ENCODE peak calls at places on chromosomes 2 and 18, in seven cellular contexts. One of them, this sample, is unnamed.

GRCh38 chr2:218289639-218290315 is 2.5 kb downstream of the TMBIM1 start:
- DNase-seq in Kasumi-1: no peak
- DNase-seq in cardiac muscle cell: peak; percentile 57
- DNase-seq in NB4: no peak
- DNase-seq in mesothelial cell of epicardium: no peak
- DNase-seq in fibroblast of the aortic adventitia: peak; percentile 76
- DNase-seq in activated T-helper 1 cell treated with anti-CD3 and anti-CD28 coated beads, Interleukin-2, amount 50 U/mL, for 16 hours: no peak
- DNase-seq in this sample: no peak

GRCh38 chr2:28224648-28225471 is 167.8 kb upstream of the FOSL2 start:
- DNase-seq in Kasumi-1: no peak
- DNase-seq in cardiac muscle cell: peak; percentile 96
- DNase-seq in NB4: no peak
- DNase-seq in mesothelial cell of epicardium: no peak
- DNase-seq in fibroblast of the aortic adventitia: peak; percentile 96
- DNase-seq in activated T-helper 1 cell treated with anti-CD3 and anti-CD28 coated beads, Interleukin-2, amount 50 U/mL, for 16 hours: no peak
- DNase-seq in this sample: no peak

GRCh38 chr2:235494716-235495372 is 1.0 kb downstream of the AGAP1 start:
- DNase-seq in Kasumi-1: no peak
- DNase-seq in cardiac muscle cell: peak; percentile 51
- DNase-seq in NB4: no peak
- DNase-seq in mesothelial cell of epicardium: peak; percentile 52
- DNase-seq in fibroblast of the aortic adventitia: peak; percentile 35
- DNase-seq in activated T-helper 1 cell treated with anti-CD3 and anti-CD28 coated beads, Interleukin-2, amount 50 U/mL, for 16 hours: no peak
- DNase-seq in this sample: no peak

GRCh38 chr18:457120-457519 is 43.4 kb downstream of the COLEC12 start:
- DNase-seq in Kasumi-1: peak; percentile 73
- DNase-seq in cardiac muscle cell: peak; percentile 95
- DNase-seq in NB4: peak; percentile 92
- DNase-seq in mesothelial cell of epicardium: peak; percentile 46
- DNase-seq in fibroblast of the aortic adventitia: peak; percentile 95
- DNase-seq in activated T-helper 1 cell treated with anti-CD3 and anti-CD28 coated beads, Interleukin-2, amount 50 U/mL, for 16 hours: no peak
- DNase-seq in this sample: no peak

GRCh38 chr2:122414911-122415310 is 659.5 kb downstream of the TSN start:
- DNase-seq in Kasumi-1: no peak
- DNase-seq in cardiac muscle cell: no peak
- DNase-seq in NB4: no peak
- DNase-seq in mesothelial cell of epicardium: no peak
- DNase-seq in fibroblast of the aortic adventitia: no peak
- DNase-seq in activated T-helper 1 cell treated with anti-CD3 and anti-CD28 coated beads, Interleukin-2, amount 50 U/mL, for 16 hours: no peak
- DNase-seq in this sample: no peak

GRCh38 chr18:42182728-42183700 is 228.0 kb downstream of the PIK3C3 start:
- DNase-seq in Kasumi-1: no peak
- DNase-seq in cardiac muscle cell: peak; percentile 9
- DNase-seq in NB4: no peak
- DNase-seq in mesothelial cell of epicardium: no peak
- DNase-seq in fibroblast of the aortic adventitia: peak; percentile 40
- DNase-seq in activated T-helper 1 cell treated with anti-CD3 and anti-CD28 coated beads, Interleukin-2, amount 50 U/mL, for 16 hours: no peak
- DNase-seq in this sample: no peak

GRCh38 chr2:7427293-7428060 is 510.3 kb downstream of the RNF144A start:
- DNase-seq in Kasumi-1: peak; percentile 38
- DNase-seq in cardiac muscle cell: peak; percentile 72
- DNase-seq in NB4: peak; percentile 78
- DNase-seq in mesothelial cell of epicardium: no peak
- DNase-seq in fibroblast of the aortic adventitia: peak; percentile 82
- DNase-seq in activated T-helper 1 cell treated with anti-CD3 and anti-CD28 coated beads, Interleukin-2, amount 50 U/mL, for 16 hours: no peak
- DNase-seq in this sample: peak; percentile 60

GRCh38 chr2:232333361-232334135 is 45.0 kb upstream of the ALPP start:
- DNase-seq in Kasumi-1: no peak
- DNase-seq in cardiac muscle cell: no peak
- DNase-seq in NB4: peak; percentile 62
- DNase-seq in mesothelial cell of epicardium: no peak
- DNase-seq in fibroblast of the aortic adventitia: no peak
- DNase-seq in activated T-helper 1 cell treated with anti-CD3 and anti-CD28 coated beads, Interleukin-2, amount 50 U/mL, for 16 hours: no peak
- DNase-seq in this sample: no peak

GRCh38 chr18:12165038-12165768 is 71.6 kb downstream of the ANKRD62 start:
- DNase-seq in Kasumi-1: no peak
- DNase-seq in cardiac muscle cell: no peak
- DNase-seq in NB4: no peak
- DNase-seq in mesothelial cell of epicardium: no peak
- DNase-seq in fibroblast of the aortic adventitia: no peak
- DNase-seq in activated T-helper 1 cell treated with anti-CD3 and anti-CD28 coated beads, Interleukin-2, amount 50 U/mL, for 16 hours: no peak
- DNase-seq in this sample: no peak

GRCh38 chr2:134231965-134232340 is 21.9 kb upstream of the MGAT5 start:
- DNase-seq in Kasumi-1: no peak
- DNase-seq in cardiac muscle cell: no peak
- DNase-seq in NB4: no peak
- DNase-seq in mesothelial cell of epicardium: no peak
- DNase-seq in fibroblast of the aortic adventitia: no peak
- DNase-seq in activated T-helper 1 cell treated with anti-CD3 and anti-CD28 coated beads, Interleukin-2, amount 50 U/mL, for 16 hours: no peak
- DNase-seq in this sample: no peak

GRCh38 chr18:66495844-66496243 is 108.0 kb downstream of the CDH19 start:
- DNase-seq in Kasumi-1: peak; percentile 64
- DNase-seq in cardiac muscle cell: peak; percentile 23
- DNase-seq in NB4: peak; percentile 59
- DNase-seq in mesothelial cell of epicardium: peak; percentile 82
- DNase-seq in fibroblast of the aortic adventitia: no peak
- DNase-seq in activated T-helper 1 cell treated with anti-CD3 and anti-CD28 coated beads, Interleukin-2, amount 50 U/mL, for 16 hours: no peak
- DNase-seq in this sample: no peak

GRCh38 chr2:224146356-224147160 is 107.5 kb upstream of the SERPINE2 start:
- DNase-seq in Kasumi-1: no peak
- DNase-seq in cardiac muscle cell: no peak
- DNase-seq in NB4: no peak
- DNase-seq in mesothelial cell of epicardium: no peak
- DNase-seq in fibroblast of the aortic adventitia: no peak
- DNase-seq in activated T-helper 1 cell treated with anti-CD3 and anti-CD28 coated beads, Interleukin-2, amount 50 U/mL, for 16 hours: no peak
- DNase-seq in this sample: no peak

GRCh38 chr2:43579275-43579981 is 16.4 kb downstream of the THADA start:
- DNase-seq in Kasumi-1: no peak
- DNase-seq in cardiac muscle cell: no peak
- DNase-seq in NB4: no peak
- DNase-seq in mesothelial cell of epicardium: no peak
- DNase-seq in fibroblast of the aortic adventitia: no peak
- DNase-seq in activated T-helper 1 cell treated with anti-CD3 and anti-CD28 coated beads, Interleukin-2, amount 50 U/mL, for 16 hours: no peak
- DNase-seq in this sample: no peak

GRCh38 chr2:26462511-26463251 is 15.2 kb downstream of the OTOF start:
- DNase-seq in Kasumi-1: peak; percentile 7
- DNase-seq in cardiac muscle cell: peak; percentile 68
- DNase-seq in NB4: peak; percentile 78
- DNase-seq in mesothelial cell of epicardium: no peak
- DNase-seq in fibroblast of the aortic adventitia: peak; percentile 63
- DNase-seq in activated T-helper 1 cell treated with anti-CD3 and anti-CD28 coated beads, Interleukin-2, amount 50 U/mL, for 16 hours: no peak
- DNase-seq in this sample: no peak

GRCh38 chr2:44941551-44942234 is at the start of gene SIX3:
- DNase-seq in Kasumi-1: no peak
- DNase-seq in cardiac muscle cell: no peak
- DNase-seq in NB4: peak; percentile 62
- DNase-seq in mesothelial cell of epicardium: no peak
- DNase-seq in fibroblast of the aortic adventitia: no peak
- DNase-seq in activated T-helper 1 cell treated with anti-CD3 and anti-CD28 coated beads, Interleukin-2, amount 50 U/mL, for 16 hours: no peak
- DNase-seq in this sample: peak; percentile 58

GRCh38 chr18:39173022-39173421 is 1607.4 kb upstream of the CELF4 start:
- DNase-seq in Kasumi-1: no peak
- DNase-seq in cardiac muscle cell: no peak
- DNase-seq in NB4: no peak
- DNase-seq in mesothelial cell of epicardium: no peak
- DNase-seq in fibroblast of the aortic adventitia: no peak
- DNase-seq in activated T-helper 1 cell treated with anti-CD3 and anti-CD28 coated beads, Interleukin-2, amount 50 U/mL, for 16 hours: no peak
- DNase-seq in this sample: no peak

GRCh38 chr2:203400805-203401585 is 72.8 kb downstream of the ABI2 start:
- DNase-seq in Kasumi-1: no peak
- DNase-seq in cardiac muscle cell: peak; percentile 1
- DNase-seq in NB4: no peak
- DNase-seq in mesothelial cell of epicardium: no peak
- DNase-seq in fibroblast of the aortic adventitia: peak; percentile 41
- DNase-seq in activated T-helper 1 cell treated with anti-CD3 and anti-CD28 coated beads, Interleukin-2, amount 50 U/mL, for 16 hours: no peak
- DNase-seq in this sample: no peak

GRCh38 chr2:240601831-240602160 is 15.3 kb downstream of the CAPN10 start:
- DNase-seq in Kasumi-1: no peak
- DNase-seq in cardiac muscle cell: no peak
- DNase-seq in NB4: no peak
- DNase-seq in mesothelial cell of epicardium: no peak
- DNase-seq in fibroblast of the aortic adventitia: no peak
- DNase-seq in activated T-helper 1 cell treated with anti-CD3 and anti-CD28 coated beads, Interleukin-2, amount 50 U/mL, for 16 hours: no peak
- DNase-seq in this sample: peak; percentile 26

GRCh38 chr2:26845021-26845420 is 2.9 kb upstream of the DPYSL5 start:
- DNase-seq in Kasumi-1: no peak
- DNase-seq in cardiac muscle cell: no peak
- DNase-seq in NB4: no peak
- DNase-seq in mesothelial cell of epicardium: no peak
- DNase-seq in fibroblast of the aortic adventitia: no peak
- DNase-seq in activated T-helper 1 cell treated with anti-CD3 and anti-CD28 coated beads, Interleukin-2, amount 50 U/mL, for 16 hours: no peak
- DNase-seq in this sample: no peak

GRCh38 chr2:160061533-160062282 is 707 bp downstream of the PLA2R1 start:
- DNase-seq in Kasumi-1: no peak
- DNase-seq in cardiac muscle cell: peak; percentile 25
- DNase-seq in NB4: no peak
- DNase-seq in mesothelial cell of epicardium: no peak
- DNase-seq in fibroblast of the aortic adventitia: peak; percentile 18
- DNase-seq in activated T-helper 1 cell treated with anti-CD3 and anti-CD28 coated beads, Interleukin-2, amount 50 U/mL, for 16 hours: no peak
- DNase-seq in this sample: peak; percentile 20

GRCh38 chr18:2846241-2846637 is 567 bp upstream of the EMILIN2 start:
- DNase-seq in Kasumi-1: no peak
- DNase-seq in cardiac muscle cell: peak; percentile 51
- DNase-seq in NB4: peak; percentile 73
- DNase-seq in mesothelial cell of epicardium: no peak
- DNase-seq in fibroblast of the aortic adventitia: peak; percentile 48
- DNase-seq in activated T-helper 1 cell treated with anti-CD3 and anti-CD28 coated beads, Interleukin-2, amount 50 U/mL, for 16 hours: no peak
- DNase-seq in this sample: peak; percentile 45

GRCh38 chr2:172270278-172271079 is 156.9 kb upstream of the ITGA6 start:
- DNase-seq in Kasumi-1: no peak
- DNase-seq in cardiac muscle cell: no peak
- DNase-seq in NB4: no peak
- DNase-seq in mesothelial cell of epicardium: no peak
- DNase-seq in fibroblast of the aortic adventitia: no peak
- DNase-seq in activated T-helper 1 cell treated with anti-CD3 and anti-CD28 coated beads, Interleukin-2, amount 50 U/mL, for 16 hours: no peak
- DNase-seq in this sample: no peak

GRCh38 chr2:43361286-43361685 is 134.9 kb upstream of the ZFP36L2 start:
- DNase-seq in Kasumi-1: no peak
- DNase-seq in cardiac muscle cell: peak; percentile 6
- DNase-seq in NB4: no peak
- DNase-seq in mesothelial cell of epicardium: no peak
- DNase-seq in fibroblast of the aortic adventitia: peak; percentile 64
- DNase-seq in activated T-helper 1 cell treated with anti-CD3 and anti-CD28 coated beads, Interleukin-2, amount 50 U/mL, for 16 hours: no peak
- DNase-seq in this sample: no peak

This sample was measured in B cell.